ENCODE peak calls at places on chromosomes 5 and 9, in five cellular contexts. H, V, D, X and F are unnamed samples.

GRCh38 chr9:126038790-126039189 is 287.8 kb upstream of the MVB12B start:
- DNase-seq in H (no peak), X (no peak), V (no peak), D (no peak), F (no peak)

GRCh38 chr5:113367586-113367985 is 67.2 kb downstream of the TSSK1B start:
- DNase-seq in V (no peak), D (no peak), H (no peak), X (no peak), F (peak)

GRCh38 chr9:112864413-112864812 is 26.3 kb downstream of the SLC46A2 start:
- DNase-seq in V (no peak), D (no peak), H (no peak), X (no peak), F (no peak)

GRCh38 chr5:170545313-170545712 is 41.5 kb downstream of the KCNIP1 start:
- DNase-seq in V (peak), D (no peak), H (no peak), X (no peak), F (no peak)

GRCh38 chr9:77017505-77017894 is 2.0 kb upstream of the FOXB2 start:
- DNase-seq in X (no peak), V (no peak), H (no peak), D (no peak), F (no peak)

GRCh38 chr9:13292782-13293181 is 13.3 kb upstream of the MPDZ start:
- DNase-seq in D (no peak), H (no peak), X (no peak), V (no peak), F (no peak)

GRCh38 chr9:137892424-137893191 is 15.0 kb downstream of the CACNA1B start:
- DNase-seq in X (no peak), D (no peak), V (no peak), H (no peak), F (no peak)

GRCh38 chr9:121735792-121736130 is 84.3 kb downstream of the DAB2IP start:
- DNase-seq in H (no peak), D (peak), V (peak), X (no peak), F (no peak)

GRCh38 chr5:135916638-135917263 is 21.1 kb upstream of the IL9 start:
- DNase-seq in D (no peak), H (no peak), V (no peak), X (no peak), F (no peak)
- H2AFZ ChIP-seq in D (no peak), H (no peak), V (no peak), X (no peak), F (no peak)

GRCh38 chr9:88197016-88197415 is 58.7 kb upstream of the SPATA31C2 start:
- DNase-seq in V (peak), H (no peak), X (peak), D (no peak), F (no peak)
- H2AFZ ChIP-seq in V (peak), H (no peak), X (no peak), D (no peak), F (no peak)

GRCh38 chr9:34591911-34592866 is 2.7 kb upstream of the CNTFR start:
- DNase-seq in V (no peak), D (no peak), X (no peak), H (no peak), F (no peak)

GRCh38 chr9:34589371-34589655 is 211 bp downstream of the CNTFR start:
- DNase-seq in H (no peak), D (no peak), V (no peak), X (no peak), F (no peak)

GRCh38 chr9:34589656-34590375 is at the start of gene CNTFR:
- DNase-seq in X (no peak), H (no peak), V (peak), D (no peak), F (no peak)

GRCh38 chr9:34591091-34591910 is 1.8 kb upstream of the CNTFR start:
- DNase-seq in X (peak), V (peak), D (peak), H (peak), F (peak)

DNA sequence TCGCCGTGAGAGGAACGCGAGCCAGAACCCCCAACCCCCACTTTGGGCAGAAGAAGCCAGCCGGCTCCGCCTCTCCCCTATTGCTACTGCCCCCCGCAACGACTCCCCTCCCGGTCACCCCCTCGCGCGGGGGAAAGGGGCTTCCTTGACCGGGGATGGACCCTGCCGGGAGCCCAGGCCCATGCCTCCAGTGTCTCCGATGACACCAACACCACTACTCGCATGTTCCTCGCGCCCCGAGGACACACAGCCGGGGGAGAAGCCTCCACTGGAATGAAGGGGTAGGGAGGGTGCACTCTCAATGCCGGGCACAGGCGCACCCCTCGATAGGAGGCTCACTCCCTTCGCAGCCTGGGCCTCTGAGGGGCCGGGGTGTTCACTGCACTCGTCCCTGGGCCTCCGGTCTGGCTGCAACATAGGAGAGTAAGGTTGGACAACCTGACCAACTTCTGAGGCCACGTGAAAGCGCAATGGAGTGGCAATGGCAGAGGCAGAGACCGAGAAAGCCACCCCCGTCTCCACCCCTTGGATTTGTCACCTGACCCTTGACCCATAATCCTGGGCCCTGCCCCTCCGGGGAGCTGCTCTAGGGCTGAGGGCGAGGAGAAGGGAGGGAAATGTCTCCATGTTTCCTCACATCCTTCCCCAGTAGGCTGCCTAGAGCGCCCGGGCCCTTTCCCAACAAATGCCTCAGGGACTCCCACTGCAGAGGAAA is 1.0 kb upstream of the CNTFR start:
- DNase-seq in V (no peak), X (no peak), H (no peak), D (peak), F (peak)
- H2AFZ ChIP-seq in V (no peak), X (no peak), H (no peak), D (no peak), F (no peak)

GRCh38 chr9:37972346-37972745 is 68.4 kb upstream of the SLC25A51 start:
- DNase-seq in H (no peak), D (no peak), X (no peak), V (peak), F (peak)

GRCh38 chr9:37971691-37972090 is 67.8 kb upstream of the SLC25A51 start:
- DNase-seq in V (no peak), D (no peak), H (no peak), X (no peak), F (no peak)

GRCh38 chr9:37969558-37970300 is 65.8 kb upstream of the SLC25A51 start:
- DNase-seq in X (no peak), H (no peak), D (no peak), V (no peak), F (no peak)

GRCh38 chr9:37970301-37971106 is 66.6 kb upstream of the SLC25A51 start:
- DNase-seq in H (no peak), D (no peak), X (no peak), V (no peak), F (no peak)

DNA sequence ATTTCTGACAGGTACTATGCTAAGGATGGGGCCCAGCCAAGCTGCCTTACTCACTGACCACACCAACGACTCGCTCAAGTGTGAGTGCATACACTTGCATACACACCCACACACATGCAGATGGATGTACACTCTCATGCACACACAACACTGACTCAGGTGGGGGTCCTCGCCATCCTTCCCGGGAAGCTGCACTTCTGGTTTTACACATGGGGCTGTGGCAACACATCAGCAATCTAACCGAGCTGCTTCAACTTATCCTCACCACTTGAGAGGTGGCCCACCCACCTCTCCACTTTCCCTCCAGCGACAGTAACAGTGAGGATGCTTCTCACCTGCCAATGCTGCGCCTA is 67.2 kb upstream of the SLC25A51 start:
- DNase-seq in V (peak), H (no peak), X (peak), D (no peak), F (no peak)
- H2AFZ ChIP-seq in V (no peak), H (no peak), X (no peak), D (no peak), F (no peak)

DNA sequence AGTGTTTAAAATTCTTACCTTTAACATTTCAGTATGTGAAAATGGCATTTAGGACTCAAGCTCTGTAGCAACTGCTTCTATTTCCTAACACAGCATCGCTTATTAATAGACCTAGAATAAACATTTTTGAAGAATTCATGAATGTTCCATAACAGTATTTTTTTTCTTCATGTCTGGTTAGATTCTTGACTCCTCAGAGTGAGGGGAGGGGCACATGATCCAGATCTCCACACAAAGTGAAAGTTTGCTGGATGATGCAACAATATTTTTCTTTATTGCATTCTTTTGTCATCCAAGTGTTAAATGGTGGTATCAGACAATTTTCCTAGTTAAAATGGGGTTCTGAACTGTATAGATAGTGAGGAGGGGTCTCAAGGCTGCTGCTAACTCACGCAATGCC is 130.8 kb upstream of the MAN2A1 start:
- DNase-seq in H (no peak), D (no peak), V (no peak), X (no peak), F (no peak)
- H2AFZ ChIP-seq in H (no peak), D (no peak), V (peak), X (no peak), F (no peak)

DNA sequence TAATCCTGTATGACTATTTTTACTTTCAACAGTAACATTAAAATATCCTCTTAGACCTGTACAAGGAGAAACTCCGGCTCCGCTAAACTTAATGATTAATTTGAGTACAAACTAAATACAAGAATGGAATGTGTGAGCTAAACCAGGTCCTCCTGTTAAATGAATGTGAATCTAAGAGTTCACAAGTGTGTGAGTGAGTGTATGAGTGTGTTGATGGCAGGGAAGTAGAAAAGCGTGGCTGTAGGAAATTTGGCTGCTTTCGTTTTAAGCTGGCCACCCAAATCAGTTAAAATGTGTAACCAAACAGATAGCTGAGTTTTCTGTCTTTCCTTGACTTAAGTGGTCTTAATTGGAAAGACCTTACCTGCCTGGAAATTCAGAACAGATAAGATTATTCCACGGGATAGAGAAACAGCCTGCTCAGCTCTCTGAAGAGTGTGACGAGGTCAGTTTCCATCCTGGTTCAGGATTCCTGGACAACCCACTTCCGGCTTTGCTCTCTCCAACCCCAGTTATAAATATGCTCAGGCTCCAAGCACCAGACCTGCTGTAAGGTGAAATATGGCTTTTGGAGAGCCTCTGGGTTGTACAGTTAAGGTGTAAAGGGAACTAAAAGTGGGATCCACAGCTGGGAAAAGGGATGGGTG is 908.6 kb upstream of the EDIL3 start:
- DNase-seq in H (no peak), X (no peak), V (no peak), D (no peak), F (no peak)
- H2AFZ ChIP-seq in H (no peak), X (no peak), V (peak), D (no peak), F (no peak)

GRCh38 chr5:93850311-93850710 is 108.9 kb upstream of the POU5F2 start:
- DNase-seq in H (no peak), D (no peak), X (no peak), V (no peak), F (no peak)
- H2AFZ ChIP-seq in H (no peak), D (no peak), X (no peak), V (no peak), F (no peak)